ENCODE peak calls at places on chromosomes 4 and X, in five cellular contexts. F is epithelial cell of esophagus, A is fibroblast of mammary gland, W is cardiac fibroblast, Y is heart right ventricle. Q is an unnamed sample.

GRCh38 chr4:20264688-20265087 is 13.0 kb downstream of the SLIT2 start:
- DNase-seq in F (no peak), A (no peak), W (no peak), Y (no peak), Q (no peak)

GRCh38 chr4:183326853-183327252 is 4.6 kb upstream of the CLDN24 start:
- DNase-seq in F (peak; percentile 19), A (peak; percentile 34), W (peak; percentile 51), Y (no peak), Q (no peak)

GRCh38 chr4:48366611-48367010 is 25.3 kb downstream of the SLAIN2 start:
- DNase-seq in F (peak; percentile 65), A (no peak), W (no peak), Y (no peak), Q (no peak)

GRCh38 chrX:11374570-11374969 is 81.4 kb downstream of the AMELX start:
- DNase-seq in F (no peak), A (no peak), W (no peak), Y (no peak), Q (no peak)

GRCh38 chr4:16450724-16451123 is 224.5 kb upstream of the TAPT1 start:
- DNase-seq in F (no peak), A (peak; percentile 7), W (peak; percentile 5), Y (no peak), Q (no peak)

GRCh38 chr4:141768954-141769353 is 132.6 kb downstream of the IL15 start:
- DNase-seq in F (peak; percentile 58), A (peak; percentile 89), W (peak; percentile 85), Y (no peak), Q (no peak)

GRCh38 chr4:173485164-173485563 is 44.9 kb downstream of the HAND2 start:
- DNase-seq in F (peak; percentile 8), A (peak; percentile 80), W (peak; percentile 65), Y (no peak), Q (no peak)

GRCh38 chr4:18318682-18319410 is 297.3 kb upstream of the LCORL start:
- DNase-seq in F (peak; percentile 9), A (peak; percentile 2), W (peak; percentile 13), Y (peak; percentile 42), Q (no peak)

GRCh38 chr4:2931765-2932560 is 31.2 kb downstream of the NOP14 start:
- DNase-seq in F (no peak), A (no peak), W (no peak), Y (peak; percentile 65), Q (peak; percentile 87)

GRCh38 chrX:119654112-119654531 is 38.8 kb downstream of the SEPTIN6 start:
- DNase-seq in F (peak; percentile 10), A (peak; percentile 87), W (peak; percentile 89), Y (peak; percentile 73), Q (no peak)

GRCh38 chr4:79331126-79331876 is 5.4 kb upstream of the NAA11 start:
- DNase-seq in F (peak; percentile 1), A (peak; percentile 6), W (no peak), Y (no peak), Q (no peak)

GRCh38 chr4:168357941-168358340 is 39.4 kb upstream of the DDX60 start:
- DNase-seq in F (no peak), A (no peak), W (no peak), Y (no peak), Q (no peak)

GRCh38 chr4:48342559-48342878 is 1.2 kb downstream of the SLAIN2 start:
- DNase-seq in F (no peak), A (no peak), W (peak; percentile 12), Y (no peak), Q (no peak)

GRCh38 chr4:156298230-156298629 is 344.6 kb upstream of the CTSO start:
- DNase-seq in F (peak; percentile 35), A (peak; percentile 92), W (peak; percentile 94), Y (peak; percentile 45), Q (no peak)

GRCh38 chr4:188941524-188942109 is 802.4 kb downstream of the TRIML1 start:
- DNase-seq in F (peak; percentile 99), A (peak; percentile 100), W (peak; percentile 98), Y (no peak), Q (no peak)

GRCh38 chr4:94925764-94926347 is 168.1 kb downstream of the BMPR1B start:
- DNase-seq in F (no peak), A (no peak), W (no peak), Y (no peak), Q (no peak)

GRCh38 chrX:71214604-71215334 is 8.3 kb upstream of the GJB1 start:
- DNase-seq in F (no peak), A (no peak), W (no peak), Y (no peak), Q (no peak)

GRCh38 chrX:45056428-45057145 is 144.1 kb downstream of the DIPK2B start:
- DNase-seq in F (no peak), A (peak; percentile 16), W (no peak), Y (no peak), Q (no peak)

GRCh38 chrX:131397891-131398290 is 108.8 kb upstream of the IGSF1 start:
- DNase-seq in F (no peak), A (no peak), W (no peak), Y (no peak), Q (no peak)

GRCh38 chrX:43882294-43882681 is at the start of gene MAOB:
- DNase-seq in F (peak; percentile 24), A (peak; percentile 2), W (no peak), Y (peak; percentile 42), Q (no peak)

GRCh38 chr4:67456577-67457196 is 88.6 kb downstream of the CENPC start:
- DNase-seq in F (no peak), A (no peak), W (peak; percentile 9), Y (no peak), Q (no peak)

GRCh38 chr4:151624606-151625565 is 135.9 kb downstream of the GATB start:
- DNase-seq in F (no peak), A (no peak), W (peak; percentile 20), Y (no peak), Q (no peak)

GRCh38 chr4:5710962-5711478 is at the start of gene EVC:
- DNase-seq in F (peak; percentile 77), A (peak; percentile 77), W (peak; percentile 78), Y (peak; percentile 85), Q (peak; percentile 33)

GRCh38 chr4:52837716-52838558 is 24.2 kb upstream of the RASL11B start:
- DNase-seq in F (peak; percentile 98), A (peak; percentile 59), W (peak; percentile 63), Y (peak; percentile 22), Q (no peak)

GRCh38 chr4:10112658-10113284 is 3.8 kb downstream of the WDR1 start:
- DNase-seq in F (no peak), A (no peak), W (no peak), Y (no peak), Q (no peak)

GRCh38 chr4:186039697-186040096 is 29.3 kb upstream of the TLR3 start:
- DNase-seq in F (peak; percentile 22), A (no peak), W (no peak), Y (no peak), Q (no peak)

DNA sequence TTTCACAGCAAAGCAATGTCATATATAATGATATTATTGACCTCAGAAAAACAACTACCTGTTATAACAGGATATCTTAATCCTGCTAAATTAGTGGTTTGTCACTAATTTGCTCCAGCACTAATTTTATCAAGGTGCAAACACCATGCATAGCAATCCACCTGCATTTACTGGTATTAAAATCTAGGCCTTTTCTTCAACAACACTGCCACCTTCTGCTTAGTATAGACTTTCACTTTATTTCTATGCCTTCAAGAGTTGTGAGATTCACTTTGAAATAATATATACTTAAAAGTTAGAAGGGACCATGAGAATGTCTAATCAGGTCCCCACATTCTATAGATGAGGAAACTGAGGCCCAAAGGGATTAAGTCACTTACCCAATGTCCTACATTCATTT is 82.1 kb upstream of the IQCM start:
- DNase-seq in F (peak; percentile 49), A (peak; percentile 41), W (peak; percentile 53), Y (no peak), Q (no peak)
- TF ChIP-seq CTCF in F (peak; percentile 47), A (peak; percentile 60), W (peak; percentile 34), Y (peak; percentile 61), Q (no peak)

GRCh38 chr4:53931423-53932060 is 132.9 kb downstream of the CHIC2 start:
- DNase-seq in F (no peak), A (no peak), W (peak; percentile 64), Y (no peak), Q (no peak)

GRCh38 chr4:53932784-53933183 is 131.6 kb downstream of the CHIC2 start:
- DNase-seq in F (no peak), A (peak; percentile 96), W (peak; percentile 97), Y (no peak), Q (no peak)

GRCh38 chr4:53929311-53929710 is 135.1 kb downstream of the CHIC2 start:
- DNase-seq in F (no peak), A (no peak), W (peak; percentile 52), Y (no peak), Q (no peak)

GRCh38 chr4:53928825-53929224 is 135.6 kb downstream of the CHIC2 start:
- DNase-seq in F (peak; percentile 70), A (peak; percentile 74), W (peak; percentile 84), Y (no peak), Q (no peak)

DNA sequence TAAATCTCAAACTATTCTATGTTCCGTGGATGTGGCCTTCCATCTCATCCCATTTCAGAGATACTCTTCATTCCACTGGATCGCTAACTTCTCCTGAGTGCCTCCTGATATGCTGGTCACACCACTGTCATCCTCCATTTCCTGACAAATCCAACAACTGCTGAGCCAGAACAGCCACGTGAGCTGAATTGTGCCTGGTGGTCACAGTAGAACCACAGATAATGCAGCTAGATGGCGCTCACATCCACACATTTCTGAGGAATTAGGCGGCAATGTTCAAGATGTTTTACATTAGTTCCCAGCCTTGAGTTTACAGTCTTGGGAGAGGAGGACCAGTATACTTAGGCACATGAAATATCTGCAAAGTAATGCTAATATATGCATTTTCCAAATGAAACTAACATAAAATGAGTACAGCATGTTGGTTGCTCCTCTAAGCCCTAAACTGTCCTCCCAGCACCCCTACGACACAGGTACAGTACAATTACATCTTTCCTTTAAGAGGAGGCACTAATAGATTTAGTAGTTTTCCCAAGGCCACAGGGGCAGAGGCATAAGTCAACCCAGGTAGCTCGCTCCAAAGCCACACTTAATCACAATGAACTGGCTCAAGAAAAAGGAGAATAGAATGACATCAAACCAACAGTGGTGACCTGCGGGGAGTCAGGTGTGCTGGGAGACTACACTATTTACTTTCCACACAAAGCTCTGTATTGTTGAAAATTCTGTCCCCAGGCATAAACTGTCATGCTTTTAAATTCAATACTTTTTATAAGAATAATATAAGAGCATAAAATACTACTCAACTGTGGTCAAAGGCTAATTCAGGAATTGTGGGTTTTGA is 134.2 kb downstream of the CHIC2 start:
- DNase-seq in F (peak; percentile 87), A (peak; percentile 94), W (peak; percentile 94), Y (peak; percentile 82), Q (peak; percentile 75)
- TF ChIP-seq CTCF in F (peak; percentile 81), A (peak; percentile 84), W (peak; percentile 72), Y (peak; percentile 85), Q (peak; percentile 76)

GRCh38 chr4:56649445-56650258 is 31.4 kb downstream of the HOPX start:
- DNase-seq in F (no peak), A (no peak), W (no peak), Y (no peak), Q (no peak)

GRCh38 chr4:56651071-56651384 is 30.1 kb downstream of the HOPX start:
- DNase-seq in F (no peak), A (no peak), W (no peak), Y (no peak), Q (no peak)

GRCh38 chr4:56653461-56654237 is 27.4 kb downstream of the HOPX start:
- DNase-seq in F (no peak), A (no peak), W (no peak), Y (no peak), Q (no peak)

GRCh38 chr4:56648245-56649151 is 32.6 kb downstream of the HOPX start:
- DNase-seq in F (peak; percentile 46), A (peak; percentile 51), W (peak; percentile 38), Y (no peak), Q (no peak)

GRCh38 chr4:56650259-56651070 is 30.6 kb downstream of the HOPX start:
- DNase-seq in F (no peak), A (no peak), W (no peak), Y (no peak), Q (no peak)
- TF ChIP-seq CTCF in F (peak; percentile 9), A (no peak), W (no peak), Y (no peak), Q (no peak)

GRCh38 chr4:122576261-122577188 is 44.3 kb downstream of the IL21 start:
- DNase-seq in F (peak; percentile 62), A (peak; percentile 60), W (peak; percentile 77), Y (no peak), Q (no peak)
- TF ChIP-seq CTCF in F (peak; percentile 55), A (peak; percentile 64), W (peak; percentile 52), Y (peak; percentile 52), Q (no peak)

Q was measured in CD14-positive monocyte.